ENCODE peak calls at places on chromosomes 11 and 22, in six cellular contexts. One of them, this sample, is unnamed.

GRCh38 chr11:36492724-36493304 is 17.3 kb downstream of the TRAF6 start:
- ATAC-seq in A549: peak; percentile 67
- ATAC-seq in HepG2: peak; percentile 66
- ATAC-seq in GM12878: peak; percentile 86
- ATAC-seq in upper lobe of left lung: peak; percentile 68
- ATAC-seq in K562: peak; percentile 83
- ATAC-seq in this sample: no peak

GRCh38 chr11:124760205-124760652 is 1.9 kb downstream of the ESAM start:
- ATAC-seq in A549: no peak
- ATAC-seq in HepG2: no peak
- ATAC-seq in GM12878: peak; percentile 19
- ATAC-seq in upper lobe of left lung: no peak
- ATAC-seq in K562: no peak
- ATAC-seq in this sample: no peak

GRCh38 chr22:39183991-39184585 is 31.6 kb upstream of the CBX7 start:
- ATAC-seq in A549: peak; percentile 49
- ATAC-seq in HepG2: peak; percentile 45
- ATAC-seq in GM12878: no peak
- ATAC-seq in upper lobe of left lung: no peak
- ATAC-seq in K562: peak; percentile 94
- ATAC-seq in this sample: no peak

GRCh38 chr11:108027057-108027456 is 18.4 kb downstream of the CUL5 start:
- ATAC-seq in A549: no peak
- ATAC-seq in HepG2: peak; percentile 72
- ATAC-seq in GM12878: no peak
- ATAC-seq in upper lobe of left lung: no peak
- ATAC-seq in K562: peak; percentile 86
- ATAC-seq in this sample: no peak

GRCh38 chr11:19789840-19790710 is 77.4 kb downstream of the NAV2 start:
- ATAC-seq in A549: no peak
- ATAC-seq in HepG2: no peak
- ATAC-seq in GM12878: peak; percentile 5
- ATAC-seq in upper lobe of left lung: peak; percentile 51
- ATAC-seq in K562: no peak
- ATAC-seq in this sample: peak; percentile 32

GRCh38 chr11:124884869-124885479 is 12.7 kb downstream of the ROBO4 start:
- ATAC-seq in A549: no peak
- ATAC-seq in HepG2: no peak
- ATAC-seq in GM12878: no peak
- ATAC-seq in upper lobe of left lung: no peak
- ATAC-seq in K562: no peak
- ATAC-seq in this sample: no peak

GRCh38 chr11:15108592-15109130 is 6.1 kb upstream of the INSC start:
- ATAC-seq in A549: no peak
- ATAC-seq in HepG2: no peak
- ATAC-seq in GM12878: no peak
- ATAC-seq in upper lobe of left lung: no peak
- ATAC-seq in K562: no peak
- ATAC-seq in this sample: no peak

GRCh38 chr22:24106385-24107381 is 74.6 kb upstream of the SUSD2 start:
- ATAC-seq in A549: no peak
- ATAC-seq in HepG2: no peak
- ATAC-seq in GM12878: peak; percentile 90
- ATAC-seq in upper lobe of left lung: peak; percentile 25
- ATAC-seq in K562: no peak
- ATAC-seq in this sample: no peak

GRCh38 chr11:126862664-126863247 is 137.8 kb downstream of the KIRREL3 start:
- ATAC-seq in A549: no peak
- ATAC-seq in HepG2: no peak
- ATAC-seq in GM12878: peak; percentile 80
- ATAC-seq in upper lobe of left lung: no peak
- ATAC-seq in K562: no peak
- ATAC-seq in this sample: no peak

GRCh38 chr11:120244476-120244875 is 4.5 kb downstream of the POU2F3 start:
- ATAC-seq in A549: no peak
- ATAC-seq in HepG2: no peak
- ATAC-seq in GM12878: no peak
- ATAC-seq in upper lobe of left lung: no peak
- ATAC-seq in K562: no peak
- ATAC-seq in this sample: no peak

GRCh38 chr11:117693344-117693743 is 103.7 kb downstream of the DSCAML1 start:
- ATAC-seq in A549: no peak
- ATAC-seq in HepG2: no peak
- ATAC-seq in GM12878: no peak
- ATAC-seq in upper lobe of left lung: no peak
- ATAC-seq in K562: no peak
- ATAC-seq in this sample: no peak

GRCh38 chr22:29309332-29310064 is 3.0 kb downstream of the GAS2L1 start:
- ATAC-seq in A549: no peak
- ATAC-seq in HepG2: peak; percentile 1
- ATAC-seq in GM12878: no peak
- ATAC-seq in upper lobe of left lung: no peak
- ATAC-seq in K562: no peak
- ATAC-seq in this sample: no peak

GRCh38 chr11:17098038-17098437 is 20.6 kb upstream of the RPS13 start:
- ATAC-seq in A549: no peak
- ATAC-seq in HepG2: no peak
- ATAC-seq in GM12878: no peak
- ATAC-seq in upper lobe of left lung: peak; percentile 67
- ATAC-seq in K562: no peak
- ATAC-seq in this sample: no peak

GRCh38 chr11:2686360-2687222 is 13.2 kb downstream of the KCNQ1OT1 start:
- ATAC-seq in A549: no peak
- ATAC-seq in HepG2: no peak
- ATAC-seq in GM12878: no peak
- ATAC-seq in upper lobe of left lung: no peak
- ATAC-seq in K562: no peak
- ATAC-seq in this sample: no peak

GRCh38 chr11:120139316-120140069 is 1.6 kb upstream of the TRIM29 start:
- ATAC-seq in A549: no peak
- ATAC-seq in HepG2: no peak
- ATAC-seq in GM12878: no peak
- ATAC-seq in upper lobe of left lung: no peak
- ATAC-seq in K562: no peak
- ATAC-seq in this sample: no peak

GRCh38 chr11:109677240-109677639 is 255.2 kb downstream of the C11orf87 start:
- ATAC-seq in A549: no peak
- ATAC-seq in HepG2: no peak
- ATAC-seq in GM12878: no peak
- ATAC-seq in upper lobe of left lung: no peak
- ATAC-seq in K562: no peak
- ATAC-seq in this sample: no peak

GRCh38 chr22:33542153-33542552 is 378.1 kb downstream of the LARGE1 start:
- ATAC-seq in A549: no peak
- ATAC-seq in HepG2: no peak
- ATAC-seq in GM12878: no peak
- ATAC-seq in upper lobe of left lung: no peak
- ATAC-seq in K562: no peak
- ATAC-seq in this sample: no peak

GRCh38 chr11:47847892-47848635 is at the start of gene NUP160:
- ATAC-seq in A549: peak; percentile 94
- ATAC-seq in HepG2: peak; percentile 91
- ATAC-seq in GM12878: peak; percentile 90
- ATAC-seq in upper lobe of left lung: peak; percentile 97
- ATAC-seq in K562: peak; percentile 92
- ATAC-seq in this sample: peak; percentile 91
- TF ChIP-seq EP300 in A549: no peak
- TF ChIP-seq EP300 in HepG2: no peak
- TF ChIP-seq EP300 in GM12878: peak; percentile 29
- TF ChIP-seq EP300 in upper lobe of left lung: no peak
- TF ChIP-seq EP300 in K562: no peak
- TF ChIP-seq EP300 in this sample: no peak

GRCh38 chr22:43288807-43289417 is 54.3 kb downstream of the SCUBE1 start:
- ATAC-seq in A549: no peak
- ATAC-seq in HepG2: peak; percentile 8
- ATAC-seq in GM12878: peak; percentile 42
- ATAC-seq in upper lobe of left lung: no peak
- ATAC-seq in K562: no peak
- ATAC-seq in this sample: no peak

GRCh38 chr22:43291381-43291780 is 51.8 kb downstream of the SCUBE1 start:
- ATAC-seq in A549: no peak
- ATAC-seq in HepG2: no peak
- ATAC-seq in GM12878: no peak
- ATAC-seq in upper lobe of left lung: no peak
- ATAC-seq in K562: no peak
- ATAC-seq in this sample: no peak

GRCh38 chr22:43288378-43288777 is 54.8 kb downstream of the SCUBE1 start:
- ATAC-seq in A549: no peak
- ATAC-seq in HepG2: no peak
- ATAC-seq in GM12878: no peak
- ATAC-seq in upper lobe of left lung: no peak
- ATAC-seq in K562: no peak
- ATAC-seq in this sample: no peak

GRCh38 chr22:43289976-43290663 is 53.1 kb downstream of the SCUBE1 start:
- ATAC-seq in A549: no peak
- ATAC-seq in HepG2: no peak
- ATAC-seq in GM12878: no peak
- ATAC-seq in upper lobe of left lung: peak; percentile 16
- ATAC-seq in K562: no peak
- ATAC-seq in this sample: peak; percentile 40

GRCh38 chr22:43289551-43289963 is 53.6 kb downstream of the SCUBE1 start:
- ATAC-seq in A549: no peak
- ATAC-seq in HepG2: no peak
- ATAC-seq in GM12878: peak; percentile 46
- ATAC-seq in upper lobe of left lung: peak; percentile 9
- ATAC-seq in K562: no peak
- ATAC-seq in this sample: no peak
- H3K4me3 ChIP-seq in A549: no peak overlapping the region
- H3K4me3 ChIP-seq in HepG2: no peak overlapping the region
- H3K4me3 ChIP-seq in GM12878: no peak overlapping the region
- H3K4me3 ChIP-seq in upper lobe of left lung: peak overlapping the region; percentile 8
- H3K4me3 ChIP-seq in K562: no peak overlapping the region
- H3K4me3 ChIP-seq in this sample: no peak overlapping the region

DNA sequence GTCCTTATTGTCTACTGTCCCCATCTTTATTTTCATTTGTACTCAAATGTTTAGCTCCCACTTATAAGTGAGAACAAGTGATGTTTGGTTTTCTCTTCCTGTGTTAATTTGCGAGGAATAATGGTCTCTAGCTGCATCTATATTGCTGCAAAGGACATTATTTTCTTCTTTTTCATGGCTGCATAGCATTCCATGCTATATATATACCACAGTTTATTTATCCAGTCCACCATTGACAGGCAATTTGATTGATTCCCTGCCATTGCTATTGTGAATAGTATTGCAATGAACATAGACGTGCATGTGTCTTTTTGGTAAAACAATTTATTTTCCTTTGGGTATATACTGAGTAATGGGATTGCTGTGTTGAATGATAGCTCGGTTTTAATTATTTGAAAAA is 1545.8 kb upstream of the RAG2 start:
- ATAC-seq in A549: no peak
- ATAC-seq in HepG2: no peak
- ATAC-seq in GM12878: no peak
- ATAC-seq in upper lobe of left lung: no peak
- ATAC-seq in K562: no peak
- ATAC-seq in this sample: no peak
- TF ChIP-seq CTCF in A549: no peak
- TF ChIP-seq CTCF in HepG2: no peak
- TF ChIP-seq CTCF in GM12878: no peak
- TF ChIP-seq CTCF in upper lobe of left lung: no peak
- TF ChIP-seq CTCF in K562: no peak
- TF ChIP-seq CTCF in this sample: no peak

GRCh38 chr11:28393348-28393747 is 285.2 kb downstream of the METTL15 start:
- ATAC-seq in A549: no peak
- ATAC-seq in HepG2: no peak
- ATAC-seq in GM12878: no peak
- ATAC-seq in upper lobe of left lung: no peak
- ATAC-seq in K562: no peak
- ATAC-seq in this sample: no peak
- TF ChIP-seq EP300 in A549: no peak
- TF ChIP-seq EP300 in HepG2: no peak
- TF ChIP-seq EP300 in GM12878: no peak
- TF ChIP-seq EP300 in upper lobe of left lung: no peak
- TF ChIP-seq EP300 in K562: no peak
- TF ChIP-seq EP300 in this sample: no peak

DNA sequence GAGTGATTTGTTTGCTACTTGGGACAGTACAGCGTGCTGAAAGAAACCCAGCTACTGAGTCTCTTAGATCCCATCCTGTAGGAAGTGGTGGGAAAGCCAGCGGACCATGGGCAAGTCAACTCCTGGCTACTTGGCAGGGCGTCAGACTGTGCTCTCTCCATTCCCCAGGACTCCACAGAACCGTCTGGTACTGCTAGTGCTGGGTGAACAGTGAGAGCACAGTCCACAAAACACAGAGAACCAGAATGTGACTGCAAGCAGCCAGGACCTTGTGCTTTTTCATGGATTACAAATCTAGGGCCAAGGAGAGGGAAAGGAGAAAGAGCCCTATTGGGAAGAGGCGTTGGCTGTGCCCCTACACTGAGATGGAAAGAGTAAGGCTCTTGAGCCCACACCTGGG is 10.2 kb downstream of the BID start:
- ATAC-seq in A549: no peak
- ATAC-seq in HepG2: peak; percentile 42
- ATAC-seq in GM12878: no peak
- ATAC-seq in upper lobe of left lung: no peak
- ATAC-seq in K562: peak; percentile 27
- ATAC-seq in this sample: no peak
- H3K4me3 ChIP-seq in A549: no peak overlapping the region
- H3K4me3 ChIP-seq in HepG2: no peak overlapping the region
- H3K4me3 ChIP-seq in GM12878: no peak overlapping the region
- H3K4me3 ChIP-seq in upper lobe of left lung: no peak overlapping the region
- H3K4me3 ChIP-seq in K562: no peak overlapping the region
- H3K4me3 ChIP-seq in this sample: no peak overlapping the region

DNA sequence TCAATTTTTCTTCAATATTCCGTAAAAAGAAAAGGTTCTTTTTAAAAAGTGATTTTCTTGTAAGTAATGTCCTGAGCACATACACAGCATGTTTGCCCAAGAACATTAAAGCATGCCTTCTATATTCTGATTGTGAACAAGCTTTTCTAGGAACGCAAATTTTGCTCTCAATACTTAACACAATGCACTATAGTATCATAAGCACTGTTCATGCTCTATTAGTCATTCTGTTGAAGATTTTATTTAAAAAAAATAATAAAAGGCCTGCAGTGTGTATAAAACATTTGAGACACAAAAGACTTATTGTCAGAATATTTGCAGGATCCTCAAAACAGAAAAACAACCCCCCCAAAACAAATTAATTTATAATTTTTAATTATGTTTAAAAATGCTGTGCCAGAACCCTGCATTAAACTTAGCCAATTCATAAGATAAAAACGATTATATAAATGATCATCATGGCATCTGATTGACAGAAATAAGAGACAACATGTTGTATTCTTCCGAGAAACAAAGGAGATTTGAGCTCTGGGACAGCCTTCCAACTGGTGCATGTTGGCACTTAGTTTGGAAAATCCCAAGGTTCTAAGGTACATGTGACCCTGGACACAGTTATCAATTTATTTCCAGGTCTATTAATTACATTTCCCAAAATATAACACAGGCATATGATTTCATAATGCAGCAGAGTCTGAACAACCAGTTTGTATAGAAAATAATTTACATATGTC is 13.1 kb downstream of the MTMR2 start:
- ATAC-seq in A549: no peak
- ATAC-seq in HepG2: no peak
- ATAC-seq in GM12878: no peak
- ATAC-seq in upper lobe of left lung: no peak
- ATAC-seq in K562: no peak
- ATAC-seq in this sample: no peak
- TF ChIP-seq CTCF in A549: no peak
- TF ChIP-seq CTCF in HepG2: no peak
- TF ChIP-seq CTCF in GM12878: no peak
- TF ChIP-seq CTCF in upper lobe of left lung: no peak
- TF ChIP-seq CTCF in K562: no peak
- TF ChIP-seq CTCF in this sample: no peak

GRCh38 chr22:27105142-27106025 is 448.0 kb downstream of the MIAT start:
- ATAC-seq in A549: no peak
- ATAC-seq in HepG2: no peak
- ATAC-seq in GM12878: no peak
- ATAC-seq in upper lobe of left lung: peak; percentile 93
- ATAC-seq in K562: no peak
- ATAC-seq in this sample: peak; percentile 93
- TF ChIP-seq EP300 in A549: no peak
- TF ChIP-seq EP300 in HepG2: no peak
- TF ChIP-seq EP300 in GM12878: no peak
- TF ChIP-seq EP300 in upper lobe of left lung: no peak
- TF ChIP-seq EP300 in K562: no peak
- TF ChIP-seq EP300 in this sample: peak; percentile 33

This sample was measured in gastroesophageal sphincter.